ENCODE peak calls at places on chromosomes 1 and 21, in eight cellular contexts. M is hepatocyte, O is bronchial epithelial cell, C is uterus, B is AG04450, A is psoas muscle, N is cardiac muscle cell, S is fibroblast of lung. D is an unnamed sample.

GRCh38 chr21:31406510-31406909 is 62.4 kb upstream of the TIAM1 start:
- DNase-seq in B (no peak), A (no peak), C (no peak), O (no peak), M (no peak), N (no peak), S (no peak), D (no peak)

GRCh38 chr1:151399890-151400235 is 490 bp downstream of the PSMB4 start:
- DNase-seq in B (no peak), A (peak), O (peak), M (peak), S (peak), C (peak), N (peak), D (no peak)

GRCh38 chr1:12588695-12589094 is 29.3 kb downstream of the DHRS3 start:
- DNase-seq in O (no peak), A (no peak), N (no peak), M (no peak), C (no peak), B (no peak), S (no peak), D (no peak)

GRCh38 chr1:8938232-8939117 is 7.2 kb upstream of the CA6 start:
- DNase-seq in S (peak), O (no peak), M (no peak), A (no peak), C (no peak), B (no peak), N (no peak), D (no peak)

GRCh38 chr1:174828264-174828663 is 171.5 kb upstream of the CACYBP start:
- DNase-seq in C (no peak), M (no peak), A (no peak), N (no peak), O (peak), S (no peak), B (no peak), D (no peak)

GRCh38 chr1:154198756-154199562 is 7.1 kb upstream of the TPM3 start:
- DNase-seq in O (peak), M (peak), A (no peak), S (peak), C (peak), N (peak), B (no peak), D (peak)

GRCh38 chr21:28213221-28213620 is 779.5 kb downstream of the LTN1 start:
- DNase-seq in S (no peak), A (no peak), C (no peak), O (no peak), M (no peak), N (no peak), B (no peak), D (no peak)

GRCh38 chr1:192550922-192551534 is 24.5 kb upstream of the RGS1 start:
- DNase-seq in C (no peak), M (no peak), O (peak), S (peak), A (no peak), B (no peak), N (peak), D (no peak)

GRCh38 chr1:213481395-213481794 is 430.4 kb downstream of the RPS6KC1 start:
- DNase-seq in O (no peak), C (no peak), M (no peak), A (no peak), S (no peak), N (no peak), B (no peak), D (no peak)

GRCh38 chr1:232984577-232985425 is 34.4 kb downstream of the NTPCR start:
- DNase-seq in S (no peak), C (no peak), B (no peak), A (no peak), M (no peak), N (no peak), O (no peak), D (no peak)

GRCh38 chr1:29033829-29034466 is 89.8 kb downstream of the TMEM200B start:
- DNase-seq in A (no peak), N (peak), C (no peak), O (peak), B (peak), M (peak), S (peak), D (no peak)

GRCh38 chr1:62131093-62131725 is 63.4 kb upstream of the L1TD1 start:
- DNase-seq in S (peak), B (peak), O (peak), C (no peak), N (peak), A (no peak), M (peak), D (peak)

GRCh38 chr1:212104586-212105282 is 69.2 kb downstream of the DTL start:
- DNase-seq in O (no peak), N (no peak), M (peak), S (peak), B (no peak), A (no peak), C (no peak), D (no peak)

GRCh38 chr1:221274373-221274772 is 395.1 kb downstream of the HLX start:
- DNase-seq in M (no peak), S (no peak), N (no peak), C (no peak), B (no peak), A (no peak), O (no peak), D (no peak)

GRCh38 chr1:151251656-151252470 is 2.7 kb upstream of the PSMD4 start:
- DNase-seq in B (peak), A (peak), O (peak), N (peak), S (peak), C (peak), M (peak), D (peak)

GRCh38 chr21:41695513-41695912 is 71.3 kb downstream of the RIPK4 start:
- DNase-seq in S (no peak), A (no peak), O (no peak), M (no peak), C (no peak), B (no peak), N (no peak), D (no peak)

GRCh38 chr1:20074046-20074724 is 4.2 kb downstream of the PLA2G5 start:
- DNase-seq in C (no peak), S (no peak), B (no peak), M (no peak), N (no peak), O (no peak), A (no peak), D (no peak)

GRCh38 chr21:32868631-32869454 is 97.3 kb upstream of the PAXBP1 start:
- DNase-seq in C (no peak), A (no peak), S (no peak), M (no peak), N (no peak), B (no peak), O (no peak), D (no peak)

GRCh38 chr1:111649648-111650047 is 30.1 kb downstream of the RAP1A start:
- DNase-seq in C (no peak), B (no peak), S (no peak), A (no peak), O (peak), M (peak), N (no peak), D (peak)

GRCh38 chr1:164773146-164773545 is 214.2 kb downstream of the PBX1 start:
- DNase-seq in C (peak), B (no peak), O (peak), S (no peak), A (no peak), N (no peak), M (no peak), D (no peak)

GRCh38 chr1:66556161-66556611 is 22.2 kb downstream of the SGIP1 start:
- DNase-seq in M (no peak), B (no peak), O (peak), A (no peak), N (no peak), C (no peak), S (no peak), D (no peak)

GRCh38 chr1:185063719-185064118 is 18.4 kb downstream of the RNF2 start:
- DNase-seq in N (no peak), B (no peak), C (no peak), O (no peak), A (no peak), S (no peak), M (no peak), D (no peak)

GRCh38 chr1:98702976-98703375 is 41.5 kb downstream of the SNX7 start:
- DNase-seq in S (peak), C (no peak), M (no peak), A (no peak), N (peak), O (peak), B (peak), D (no peak)

GRCh38 chr1:25770541-25771245 is 29.3 kb upstream of the SELENON start:
- DNase-seq in S (no peak), A (no peak), N (no peak), O (no peak), M (no peak), C (peak), B (no peak), D (no peak)

GRCh38 chr1:110524311-110525249 is 5.6 kb upstream of the KCNA10 start:
- DNase-seq in C (no peak), N (peak), B (no peak), S (peak), M (peak), A (no peak), O (peak), D (peak)

GRCh38 chr1:9363061-9363471 is 70.4 kb downstream of the SPSB1 start:
- DNase-seq in A (no peak), S (no peak), N (no peak), B (no peak), O (no peak), C (no peak), M (no peak), D (no peak)

DNA sequence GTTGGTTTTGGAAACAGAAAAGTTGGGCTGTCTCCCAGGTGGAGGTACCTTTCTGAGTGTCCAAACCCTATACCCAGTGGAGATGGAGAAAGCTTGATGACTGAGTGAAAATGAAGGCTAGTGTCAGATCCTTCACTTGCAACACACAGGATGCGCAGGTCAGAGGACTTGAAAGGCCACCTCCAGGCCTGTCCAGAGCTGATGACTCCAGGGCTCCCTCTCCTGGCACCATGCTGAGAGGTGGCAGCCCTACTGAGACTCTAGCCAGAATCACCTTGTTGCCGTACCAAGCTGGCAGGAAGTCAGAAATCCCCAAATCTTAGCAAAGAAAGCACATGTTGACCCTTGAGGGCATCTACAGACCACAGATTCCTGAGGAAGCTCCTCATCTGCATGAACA is 16.4 kb downstream of the KNCN start:
- DNase-seq in N (peak), B (no peak), C (no peak), A (no peak), O (peak), M (peak), S (no peak), D (peak)
- TF ChIP-seq CTCF in N (peak), B (peak), C (no peak), A (peak), O (peak), M (peak), S (peak), D (peak)

GRCh38 chr1:4825841-4826450 is 171.5 kb downstream of the AJAP1 start:
- DNase-seq in A (no peak), C (no peak), N (no peak), M (peak), O (peak), B (no peak), S (no peak), D (no peak)
- TF ChIP-seq CTCF in A (peak), C (peak), N (peak), M (peak), O (peak), B (no peak), S (no peak), D (no peak)

GRCh38 chr1:16915627-16915973 is 6.1 kb upstream of the CROCC start:
- DNase-seq in O (no peak), B (no peak), S (no peak), M (no peak), C (no peak), N (peak), A (peak), D (no peak)
- TF ChIP-seq CTCF in O (no peak), B (peak), S (peak), M (no peak), C (no peak), N (peak), A (no peak), D (no peak)

GRCh38 chr1:216119600-216119999 is 303.6 kb downstream of the USH2A start:
- DNase-seq in A (no peak), M (peak), B (peak), O (peak), C (no peak), S (peak), N (peak), D (peak)
- TF ChIP-seq CTCF in A (no peak), M (peak), B (peak), O (peak), C (no peak), S (peak), N (peak), D (no peak)

DNA sequence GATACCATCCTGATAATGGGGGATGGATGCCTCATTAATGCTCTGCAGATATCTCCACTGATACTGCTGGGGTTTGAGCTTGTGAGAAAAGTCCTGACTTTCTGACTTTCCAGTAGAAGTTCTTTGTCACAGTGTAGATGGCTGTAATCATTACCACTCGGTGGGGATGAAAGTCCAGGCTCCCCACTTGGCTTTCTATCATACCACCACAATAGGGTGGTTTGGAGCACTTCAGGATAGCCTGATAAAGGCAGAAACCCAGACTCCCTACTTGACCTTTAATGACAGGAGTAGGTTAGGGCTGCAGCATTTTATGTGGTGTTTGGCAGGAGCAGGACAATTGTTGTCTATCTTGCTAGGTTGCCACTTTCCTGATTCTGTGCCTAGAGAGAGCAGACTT is 294.1 kb downstream of the BRINP3 start:
- DNase-seq in A (no peak), N (no peak), S (no peak), C (no peak), M (no peak), B (no peak), O (no peak), D (no peak)
- TF ChIP-seq CTCF in A (no peak), N (no peak), S (no peak), C (no peak), M (no peak), B (no peak), O (no peak), D (no peak)

D was measured in Calu3.